ENCODE peak calls at places on chromosomes 2 and 18, in six cellular contexts. V, H, L, W, X and S are unnamed samples.

GRCh38 chr18:59918320-59918755 is 18.5 kb downstream of the PMAIP1 start:
- DNase-seq in L (peak; percentile 79), V (peak; percentile 24), H (peak; percentile 32), W (peak; percentile 40), X (no peak), S (peak; percentile 32)

GRCh38 chr18:3051718-3052410 is 38.9 kb upstream of the LPIN2 start:
- DNase-seq in H (no peak), V (no peak), W (no peak), L (peak; percentile 88), X (no peak), S (no peak)

GRCh38 chr2:55856936-55857335 is 66.6 kb downstream of the EFEMP1 start:
- DNase-seq in L (no peak), X (no peak), W (no peak), V (no peak), H (no peak), S (no peak)

GRCh38 chr18:34661464-34662087 is 48.5 kb upstream of the DTNA start:
- DNase-seq in X (peak; percentile 52), L (peak; percentile 33), W (peak; percentile 15), V (peak; percentile 47), H (peak; percentile 54), S (peak; percentile 66)

GRCh38 chr18:22998336-22998735 is 65.2 kb downstream of the RBBP8 start:
- DNase-seq in H (no peak), V (no peak), W (no peak), X (no peak), L (no peak), S (no peak)

GRCh38 chr2:163528640-163529217 is 207.1 kb downstream of the FIGN start:
- DNase-seq in V (no peak), X (no peak), H (no peak), W (no peak), L (no peak), S (no peak)

GRCh38 chr18:58045265-58046086 is 1.4 kb downstream of the NEDD4L start:
- DNase-seq in X (peak; percentile 64), V (peak; percentile 55), W (peak; percentile 35), H (peak; percentile 95), L (peak; percentile 74), S (peak; percentile 83)

GRCh38 chr2:45892236-45892701 is 240.8 kb downstream of the PRKCE start:
- DNase-seq in H (peak; percentile 74), W (peak; percentile 17), L (no peak), V (no peak), X (no peak), S (no peak)

GRCh38 chr18:6294119-6294784 is 120.5 kb downstream of the L3MBTL4 start:
- DNase-seq in V (no peak), W (no peak), L (no peak), H (no peak), X (no peak), S (no peak)

GRCh38 chr18:23585007-23585871 is 1.1 kb downstream of the NPC1 start:
- DNase-seq in H (peak; percentile 38), X (peak; percentile 44), L (peak; percentile 44), V (no peak), W (no peak), S (peak; percentile 30)

GRCh38 chr2:16515709-16516108 is 149.9 kb downstream of the CYRIA start:
- DNase-seq in H (no peak), L (no peak), W (no peak), X (no peak), V (no peak), S (no peak)

GRCh38 chr2:241275504-241275903 is 40.0 kb downstream of the HDLBP start:
- DNase-seq in V (no peak), X (no peak), L (no peak), W (no peak), H (no peak), S (no peak)

GRCh38 chr2:137168564-137168963 is 403.2 kb downstream of the THSD7B start:
- DNase-seq in V (no peak), H (no peak), X (no peak), L (no peak), W (peak; percentile 32), S (no peak)

GRCh38 chr18:5604778-5605177 is 61.0 kb upstream of the EPB41L3 start:
- DNase-seq in V (no peak), H (no peak), W (no peak), L (no peak), X (no peak), S (no peak)

GRCh38 chr2:158315803-158316413 is 140.6 kb downstream of the CCDC148 start:
- DNase-seq in H (no peak), W (no peak), L (no peak), X (peak; percentile 5), V (no peak), S (no peak)

GRCh38 chr2:20431772-20432171 is 15.1 kb upstream of the RHOB start:
- DNase-seq in L (no peak), H (no peak), X (no peak), W (no peak), V (no peak), S (no peak)

GRCh38 chr2:41782306-41783158 is 265.3 kb upstream of the PKDCC start:
- DNase-seq in W (peak; percentile 39), V (no peak), L (peak; percentile 39), H (peak; percentile 66), X (peak; percentile 13), S (peak; percentile 63)

GRCh38 chr2:73203055-73203681 is 794 bp downstream of the NOTO start:
- DNase-seq in H (peak; percentile 26), V (no peak), X (peak; percentile 77), W (no peak), L (no peak), S (peak; percentile 58)

GRCh38 chr2:230793573-230794359 is 71.0 kb upstream of the ITM2C start:
- DNase-seq in H (no peak), V (no peak), X (no peak), L (peak; percentile 79), W (peak; percentile 80), S (no peak)

GRCh38 chr18:54973046-54973445 is 13.8 kb upstream of the CCDC68 start:
- DNase-seq in H (no peak), W (no peak), X (no peak), L (no peak), V (no peak), S (no peak)

GRCh38 chr2:110818767-110819481 is 86.6 kb downstream of the ACOXL start:
- DNase-seq in V (no peak), L (no peak), W (no peak), X (no peak), H (no peak), S (no peak)

GRCh38 chr2:222299926-222300724 is 1.3 kb upstream of the PAX3 start:
- DNase-seq in L (no peak), X (peak; percentile 39), W (no peak), V (no peak), H (no peak), S (no peak)

GRCh38 chr2:53286336-53286735 is 481.3 kb upstream of the CHAC2 start:
- DNase-seq in W (no peak), X (no peak), L (peak; percentile 39), V (no peak), H (no peak), S (no peak)

GRCh38 chr2:9057939-9058761 is 54.7 kb upstream of the MBOAT2 start:
- DNase-seq in W (no peak), V (no peak), H (no peak), X (no peak), L (no peak), S (no peak)

GRCh38 chr18:10114727-10115463 is 201.1 kb downstream of the VAPA start:
- DNase-seq in W (no peak), X (no peak), L (no peak), V (no peak), H (peak; percentile 66), S (peak; percentile 46)

GRCh38 chr2:156671706-156672105 is 235.5 kb downstream of the GPD2 start:
- DNase-seq in L (no peak), W (no peak), H (no peak), X (no peak), V (no peak), S (no peak)

GRCh38 chr18:77054606-77055428 is 77.8 kb downstream of the MBP start:
- DNase-seq in X (peak; percentile 82), V (peak; percentile 6), H (no peak), W (peak; percentile 80), L (no peak), S (peak; percentile 67)

GRCh38 chr2:102262218-102263129 is 48.9 kb upstream of the IL1RL1 start:
- DNase-seq in V (no peak), H (no peak), L (no peak), X (no peak), W (no peak), S (no peak)

GRCh38 chr2:86336350-86337234 is 834 bp downstream of the REEP1 start:
- DNase-seq in L (peak; percentile 20), H (peak; percentile 31), X (no peak), V (no peak), W (no peak), S (peak; percentile 79)

GRCh38 chr18:75203456-75204261 is 5.3 kb downstream of the PTGR3 start:
- DNase-seq in X (peak; percentile 60), L (no peak), W (no peak), H (no peak), V (no peak), S (no peak)

GRCh38 chr2:19158899-19159298 is 199.5 kb downstream of the OSR1 start:
- DNase-seq in X (no peak), V (no peak), L (peak; percentile 44), H (no peak), W (no peak), S (no peak)

GRCh38 chr2:28423856-28424605 is 31.4 kb downstream of the FOSL2 start:
- DNase-seq in V (no peak), L (no peak), X (no peak), W (no peak), H (no peak), S (no peak)

GRCh38 chr2:64731746-64732145 is 78.0 kb upstream of the SERTAD2 start:
- DNase-seq in L (no peak), X (no peak), W (no peak), V (no peak), H (no peak), S (no peak)

GRCh38 chr18:27948981-27949380 is 227.9 kb downstream of the CDH2 start:
- DNase-seq in L (no peak), V (no peak), W (no peak), X (no peak), H (no peak), S (no peak)

GRCh38 chr2:225429718-225430117 is 30.2 kb downstream of the NYAP2 start:
- DNase-seq in W (no peak), X (peak; percentile 5), V (peak; percentile 83), L (no peak), H (peak; percentile 21), S (peak; percentile 40)

GRCh38 chr2:219681301-219682290 is 54.2 kb downstream of the SLC4A3 start:
- DNase-seq in H (no peak), V (no peak), L (no peak), X (no peak), W (no peak), S (no peak)

GRCh38 chr2:240919786-240920782 is 13.9 kb downstream of the CROCC2 start:
- DNase-seq in L (no peak), H (no peak), W (no peak), V (no peak), X (peak; percentile 53), S (peak; percentile 3)

GRCh38 chr2:74887445-74887951 is 53.6 kb downstream of the HK2 start:
- DNase-seq in V (no peak), W (no peak), H (no peak), L (no peak), X (peak; percentile 4), S (no peak)

GRCh38 chr2:231977430-231977829 is 15.9 kb downstream of the DIS3L2 start:
- DNase-seq in L (no peak), V (no peak), X (no peak), H (no peak), W (no peak), S (no peak)